ENCODE peak calls at places on chromosomes 4 and X, in nine cellular contexts. I is T1000; O is glomerular endothelial cell; B is brain microvascular endothelial cell; W is AG04450; F is sciatic nerve; C is upper lobe of left lung; R is psoas muscle; P is T-helper 2 cell treated with Interferon-gamma antibody and Interleukin-4, amounts not matched to agents 5 μg/mL and 100 μg/mL, for 36 hours. G is an unnamed sample.

GRCh38 chr4:108078024-108078733 is 88.5 kb downstream of the HADH start:
- DNase-seq in O (no peak), F (no peak), W (no peak), R (no peak), B (peak), I (no peak), P (no peak), C (no peak), G (no peak)

GRCh38 chrX:109270580-109271484 is 211.1 kb downstream of the GUCY2F start:
- DNase-seq in R (no peak), F (no peak), C (no peak), I (peak), P (peak), B (peak), O (no peak), W (no peak), G (no peak)

GRCh38 chrX:70219938-70220764 is 14.3 kb upstream of the AWAT1 start:
- DNase-seq in F (no peak), R (no peak), O (no peak), W (no peak), P (no peak), I (no peak), C (no peak), B (peak), G (peak)

GRCh38 chr4:18980516-18981233 is 959.1 kb upstream of the LCORL start:
- DNase-seq in B (no peak), P (no peak), F (no peak), C (no peak), O (no peak), I (no peak), R (no peak), W (no peak), G (no peak)

GRCh38 chrX:152892499-152892898 is 5.4 kb upstream of the ZNF185 start:
- DNase-seq in W (no peak), I (no peak), R (no peak), P (no peak), B (no peak), O (no peak), F (no peak), C (no peak), G (no peak)

GRCh38 chr4:184911310-184911709 is 85.5 kb upstream of the ACSL1 start:
- DNase-seq in C (no peak), P (no peak), I (no peak), W (no peak), O (no peak), F (no peak), B (peak), R (no peak), G (no peak)

GRCh38 chr4:44563496-44563895 is 87.9 kb downstream of the YIPF7 start:
- DNase-seq in P (no peak), R (no peak), I (no peak), C (no peak), B (no peak), F (no peak), W (no peak), O (no peak), G (no peak)

GRCh38 chrX:103464774-103465117 is 54.5 kb downstream of the RAB40A start:
- DNase-seq in F (peak), O (peak), P (peak), R (peak), I (peak), W (peak), B (peak), C (no peak), G (peak)

GRCh38 chr4:157265281-157265680 is 44.8 kb downstream of the GRIA2 start:
- DNase-seq in P (no peak), I (no peak), O (no peak), B (peak), R (no peak), W (no peak), F (no peak), C (no peak), G (no peak)

GRCh38 chrX:47172971-47173792 is 20.4 kb upstream of the UBA1 start:
- DNase-seq in F (peak), B (no peak), C (no peak), W (no peak), R (no peak), O (no peak), P (no peak), I (no peak), G (no peak)

GRCh38 chr4:153345011-153345981 is 808 bp downstream of the MND1 start:
- DNase-seq in I (no peak), R (peak), W (no peak), C (no peak), O (no peak), F (peak), B (peak), P (peak), G (no peak)

GRCh38 chrX:138745215-138745614 is 33.7 kb upstream of the FGF13 start:
- DNase-seq in P (no peak), B (peak), I (no peak), O (peak), W (no peak), F (no peak), R (no peak), C (no peak), G (no peak)

GRCh38 chr4:116180056-116180690 is 905.2 kb downstream of the TRAM1L1 start:
- DNase-seq in B (no peak), W (no peak), C (no peak), R (no peak), P (no peak), I (no peak), F (no peak), O (peak), G (no peak)

GRCh38 chrX:151985955-151986354 is 11.5 kb upstream of the GABRE start:
- DNase-seq in C (no peak), R (peak), P (no peak), I (peak), O (no peak), F (no peak), B (peak), W (no peak), G (no peak)

GRCh38 chrX:47231167-47231566 is 1.6 kb upstream of the USP11 start:
- DNase-seq in I (no peak), P (no peak), O (no peak), W (no peak), C (no peak), B (no peak), R (no peak), F (no peak), G (no peak)

GRCh38 chrX:154135458-154136229 is 8.4 kb upstream of the OPN1LW start:
- DNase-seq in R (no peak), B (no peak), F (no peak), I (no peak), P (peak), C (no peak), W (no peak), O (no peak), G (no peak)

GRCh38 chr4:133865606-133866327 is 335.8 kb downstream of the PABPC4L start:
- DNase-seq in C (no peak), B (peak), O (peak), W (peak), P (no peak), R (no peak), I (peak), F (no peak), G (peak)

GRCh38 chr4:40908702-40909362 is 159.1 kb downstream of the NSUN7 start:
- DNase-seq in C (no peak), I (peak), B (peak), P (peak), R (peak), W (peak), O (no peak), F (peak), G (peak)

GRCh38 chr4:165384608-165385007 is 5.8 kb downstream of the CPE start:
- DNase-seq in P (no peak), O (no peak), R (no peak), B (no peak), I (no peak), C (no peak), F (no peak), W (no peak), G (no peak)

G was measured in Panc1.